ENCODE peak calls at places on chromosomes 7 and 10, in four cellular contexts. A is HFFc6, B is dorsolateral prefrontal cortex, Q is bronchial epithelial cell. V is an unnamed sample.

GRCh38 chr7:341841-342638 is 52.1 kb downstream of the FOXL3 start:
- DNase-seq in A (no peak), B (peak), Q (no peak), V (no peak)

GRCh38 chr10:74909665-74910064 is 83.3 kb downstream of the KAT6B start:
- DNase-seq in A (peak), B (no peak), Q (no peak), V (no peak)

GRCh38 chr7:90298145-90299038 is 22.7 kb downstream of the FAM237B start:
- DNase-seq in A (peak), B (no peak), Q (peak), V (peak)

GRCh38 chr7:17405786-17406185 is 107.3 kb downstream of the AHR start:
- DNase-seq in A (peak), B (no peak), Q (peak), V (peak)

GRCh38 chr7:91683823-91684222 is 196.7 kb downstream of the MTERF1 start:
- DNase-seq in A (peak), B (no peak), Q (peak), V (peak)

GRCh38 chr7:134420509-134421125 is 38.3 kb downstream of the AKR1B1 start:
- DNase-seq in A (peak), B (peak), Q (peak), V (peak)

GRCh38 chr7:45407730-45408406 is 166.3 kb upstream of the ADCY1 start:
- DNase-seq in A (no peak), B (peak), Q (no peak), V (no peak)

GRCh38 chr10:97866524-97867219 is 17.0 kb downstream of the GOLGA7B start:
- DNase-seq in A (no peak), B (no peak), Q (no peak), V (no peak)

GRCh38 chr7:82443044-82443800 is at the start of gene CACNA2D1:
- DNase-seq in A (peak), B (no peak), Q (no peak), V (peak)

GRCh38 chr10:8639601-8640000 is 585.1 kb downstream of the GATA3 start:
- DNase-seq in A (no peak), B (no peak), Q (no peak), V (no peak)

GRCh38 chr7:106679153-106679931 is 18.4 kb upstream of the CCDC71L start:
- DNase-seq in A (peak), B (no peak), Q (peak), V (peak)

GRCh38 chr7:23276381-23276780 is 22.8 kb upstream of the MALSU1 start:
- DNase-seq in A (no peak), B (no peak), Q (no peak), V (no peak)

GRCh38 chr10:77321868-77322267 is 315.7 kb downstream of the KCNMA1 start:
- DNase-seq in A (peak), B (no peak), Q (no peak), V (peak)

GRCh38 chr10:125961743-125962142 is 65.4 kb downstream of the FANK1 start:
- DNase-seq in A (no peak), B (no peak), Q (no peak), V (no peak)

GRCh38 chr7:132575987-132576722 is at the start of gene PLXNA4:
- DNase-seq in A (no peak), B (peak), Q (no peak), V (no peak)

GRCh38 chr10:43222296-43222695 is 44.6 kb downstream of the RASGEF1A start:
- DNase-seq in A (no peak), B (peak), Q (no peak), V (no peak)

GRCh38 chr7:137539111-137539715 is 195.7 kb upstream of the PTN start:
- DNase-seq in A (peak), B (no peak), Q (peak), V (peak)

GRCh38 chr7:139582130-139582650 is 58.7 kb downstream of the CLEC2L start:
- DNase-seq in A (no peak), B (no peak), Q (no peak), V (no peak)

GRCh38 chr7:128425851-128426250 is 16.1 kb upstream of the IMPDH1 start:
- DNase-seq in A (peak), B (peak), Q (peak), V (peak)

GRCh38 chr7:155948845-155949244 is 136.6 kb upstream of the SHH start:
- DNase-seq in A (no peak), B (no peak), Q (no peak), V (no peak)

GRCh38 chr7:122143376-122143750 is 686 bp downstream of the AASS start:
- DNase-seq in A (no peak), B (no peak), Q (no peak), V (peak)

GRCh38 chr10:50574305-50574704 is 49.5 kb downstream of the SGMS1 start:
- DNase-seq in A (no peak), B (no peak), Q (no peak), V (no peak)
- TF ChIP-seq CTCF in A (peak), B (no peak), Q (peak), V (peak)

GRCh38 chr7:142375710-142376313 is 118.0 kb upstream of the PRSS58 start:
- DNase-seq in A (peak), B (no peak), Q (peak), V (peak)
- TF ChIP-seq CTCF in A (peak), B (no peak), Q (peak), V (peak)

GRCh38 chr10:87622290-87623004 is 37.2 kb upstream of the PAPSS2 start:
- DNase-seq in A (no peak), B (no peak), Q (peak), V (peak)
- TF ChIP-seq CTCF in A (no peak), B (no peak), Q (no peak), V (no peak)

DNA sequence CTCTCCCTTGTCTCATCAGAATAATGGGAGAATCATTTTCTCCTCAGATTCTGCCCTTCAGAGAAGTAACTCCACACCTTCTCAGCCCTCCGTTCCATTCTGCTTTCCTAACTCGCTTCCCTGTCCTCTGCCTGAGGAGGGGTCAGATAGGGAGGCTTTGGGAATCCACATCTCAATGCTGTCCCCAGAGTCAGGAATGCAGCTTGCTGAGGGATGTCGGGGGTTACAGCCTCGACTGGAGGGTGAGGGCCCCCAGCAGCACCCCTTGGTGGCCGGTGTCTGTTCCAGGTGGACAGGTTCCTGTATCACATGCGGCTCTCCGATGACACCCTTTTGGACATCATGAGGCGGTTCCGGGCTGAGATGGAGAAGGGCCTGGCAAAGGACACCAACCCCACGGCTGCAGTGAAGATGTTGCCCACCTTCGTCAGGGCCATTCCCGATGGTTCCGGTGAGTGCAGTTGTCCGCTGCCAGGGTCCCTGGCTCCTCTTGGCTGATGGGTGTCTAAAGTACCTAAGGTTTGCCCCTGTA is 6.9 kb downstream of the HKDC1 start:
- DNase-seq in A (no peak), B (no peak), Q (no peak), V (no peak)
- TF ChIP-seq CTCF in A (peak), B (no peak), Q (no peak), V (no peak)

DNA sequence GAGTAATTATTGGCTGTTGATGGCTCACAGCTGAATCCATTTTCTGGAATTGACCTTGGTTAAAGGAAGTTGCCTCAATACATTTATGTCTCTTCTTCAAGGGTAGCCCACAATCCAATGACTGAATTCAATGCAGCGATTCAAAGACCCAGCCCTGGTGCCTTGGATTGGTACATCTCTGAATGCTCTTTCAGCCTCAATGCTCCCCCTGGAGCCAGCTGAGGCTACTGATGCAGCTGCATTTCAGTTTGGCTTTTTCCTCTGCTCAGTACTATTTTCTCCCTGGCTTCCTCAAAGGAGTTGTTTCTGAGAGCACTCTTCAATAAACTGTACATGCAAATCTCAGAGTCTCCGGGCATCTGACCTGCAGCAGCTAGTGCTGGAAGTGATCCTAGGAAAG is 633 bp upstream of the EBLN1 start:
- DNase-seq in A (no peak), B (no peak), Q (no peak), V (no peak)
- TF ChIP-seq CTCF in A (no peak), B (no peak), Q (no peak), V (no peak)

DNA sequence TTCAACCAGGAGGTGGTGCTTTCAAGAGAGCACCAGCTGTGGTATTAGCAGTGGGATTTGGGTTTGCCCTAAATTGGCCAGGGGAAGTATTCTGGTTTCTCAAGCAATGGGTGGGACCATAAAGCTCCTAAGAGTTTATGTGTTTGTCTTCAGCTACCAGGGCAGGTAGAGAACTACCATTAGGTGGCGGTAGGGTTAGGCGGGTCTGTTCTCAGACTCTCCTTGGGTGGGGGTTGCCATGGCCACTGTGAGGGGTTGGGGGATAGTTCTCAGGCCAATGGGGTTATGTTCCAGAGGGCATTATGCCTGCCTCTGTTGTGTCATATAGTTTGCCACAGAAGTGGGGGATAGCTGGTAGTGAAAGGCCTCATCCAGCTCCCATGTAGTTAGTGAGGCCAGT is 47.7 kb upstream of the BICC1 start:
- DNase-seq in A (no peak), B (no peak), Q (no peak), V (no peak)
- TF ChIP-seq CTCF in A (no peak), B (no peak), Q (no peak), V (no peak)

GRCh38 chr10:23581906-23582305 is 143.0 kb downstream of the OTUD1 start:
- DNase-seq in A (no peak), B (no peak), Q (no peak), V (no peak)
- TF ChIP-seq CTCF in A (no peak), B (no peak), Q (no peak), V (no peak)

DNA sequence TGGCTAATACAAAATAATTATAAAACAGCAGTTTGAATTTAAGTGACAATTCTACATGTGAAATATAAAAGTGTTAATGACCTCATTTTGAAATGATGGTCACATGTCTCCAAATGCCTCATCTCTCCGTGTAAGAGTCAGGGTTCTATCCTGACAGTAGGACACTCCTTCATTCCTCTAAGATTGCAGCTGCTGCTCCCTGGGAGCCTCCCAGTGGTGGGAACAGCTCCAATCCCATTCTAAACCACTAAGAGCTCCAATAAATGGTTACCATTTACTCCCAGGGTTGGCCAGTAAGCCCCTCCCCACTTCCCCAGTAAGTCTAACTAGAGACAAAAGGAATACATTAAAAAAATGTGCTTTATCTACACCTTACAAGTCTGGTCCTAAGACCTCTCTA is 344.6 kb upstream of the AOAH start:
- DNase-seq in A (no peak), B (no peak), Q (no peak), V (no peak)
- TF ChIP-seq CTCF in A (no peak), B (no peak), Q (no peak), V (no peak)

GRCh38 chr10:81914736-81915510 is 39.9 kb downstream of the NRG3 start:
- DNase-seq in A (no peak), B (no peak), Q (no peak), V (no peak)

GRCh38 chr10:81915517-81915916 is 40.5 kb downstream of the NRG3 start:
- DNase-seq in A (no peak), B (no peak), Q (no peak), V (no peak)

GRCh38 chr10:81917666-81918065 is 42.7 kb downstream of the NRG3 start:
- DNase-seq in A (no peak), B (no peak), Q (no peak), V (no peak)

GRCh38 chr10:81918766-81919165 is 43.8 kb downstream of the NRG3 start:
- DNase-seq in A (no peak), B (no peak), Q (no peak), V (no peak)

GRCh38 chr10:81920213-81920829 is 45.3 kb downstream of the NRG3 start:
- DNase-seq in A (no peak), B (no peak), Q (no peak), V (no peak)
- TF ChIP-seq CTCF in A (peak), B (no peak), Q (peak), V (no peak)

GRCh38 chr10:6786579-6787031 is 206.5 kb upstream of the PRKCQ start:
- DNase-seq in A (peak), B (peak), Q (peak), V (peak)
- TF ChIP-seq CTCF in A (peak), B (peak), Q (peak), V (peak)

V was measured in mammary epithelial cell.